ENCODE peak calls at places on chromosomes 6 and 20, in four cellular contexts. One of them, this sample, is unnamed.

GRCh38 chr6:164331026-164331425 is 916.5 kb downstream of the QKI start:
- DNase-seq in tibial nerve: no peak
- DNase-seq in CD4-positive, alpha-beta memory T cell: no peak
- DNase-seq in AG04450: no peak
- DNase-seq in this sample: no peak

GRCh38 chr6:116047173-116047933 is 13.3 kb downstream of the FRK start:
- DNase-seq in tibial nerve: no peak
- DNase-seq in CD4-positive, alpha-beta memory T cell: no peak
- DNase-seq in AG04450: no peak
- DNase-seq in this sample: no peak

GRCh38 chr6:17298257-17298656 is 17.1 kb downstream of the RBM24 start:
- DNase-seq in tibial nerve: no peak
- DNase-seq in CD4-positive, alpha-beta memory T cell: no peak
- DNase-seq in AG04450: no peak
- DNase-seq in this sample: no peak

GRCh38 chr6:12403201-12403826 is 113.2 kb downstream of the EDN1 start:
- DNase-seq in tibial nerve: no peak
- DNase-seq in CD4-positive, alpha-beta memory T cell: no peak
- DNase-seq in AG04450: no peak
- DNase-seq in this sample: no peak

GRCh38 chr6:3748208-3748701 is 3.3 kb downstream of the PXDC1 start:
- DNase-seq in tibial nerve: peak
- DNase-seq in CD4-positive, alpha-beta memory T cell: no peak
- DNase-seq in AG04450: no peak
- DNase-seq in this sample: no peak

GRCh38 chr6:141437685-141438084 is 695.0 kb upstream of the GJE1 start:
- DNase-seq in tibial nerve: no peak
- DNase-seq in CD4-positive, alpha-beta memory T cell: no peak
- DNase-seq in AG04450: no peak
- DNase-seq in this sample: no peak

GRCh38 chr20:16485406-16485805 is 87.8 kb downstream of the KIF16B start:
- DNase-seq in tibial nerve: no peak
- DNase-seq in CD4-positive, alpha-beta memory T cell: no peak
- DNase-seq in AG04450: no peak
- DNase-seq in this sample: no peak

GRCh38 chr20:10649817-10650200 is 24.0 kb downstream of the JAG1 start:
- DNase-seq in tibial nerve: no peak
- DNase-seq in CD4-positive, alpha-beta memory T cell: no peak
- DNase-seq in AG04450: no peak
- DNase-seq in this sample: no peak

DNA sequence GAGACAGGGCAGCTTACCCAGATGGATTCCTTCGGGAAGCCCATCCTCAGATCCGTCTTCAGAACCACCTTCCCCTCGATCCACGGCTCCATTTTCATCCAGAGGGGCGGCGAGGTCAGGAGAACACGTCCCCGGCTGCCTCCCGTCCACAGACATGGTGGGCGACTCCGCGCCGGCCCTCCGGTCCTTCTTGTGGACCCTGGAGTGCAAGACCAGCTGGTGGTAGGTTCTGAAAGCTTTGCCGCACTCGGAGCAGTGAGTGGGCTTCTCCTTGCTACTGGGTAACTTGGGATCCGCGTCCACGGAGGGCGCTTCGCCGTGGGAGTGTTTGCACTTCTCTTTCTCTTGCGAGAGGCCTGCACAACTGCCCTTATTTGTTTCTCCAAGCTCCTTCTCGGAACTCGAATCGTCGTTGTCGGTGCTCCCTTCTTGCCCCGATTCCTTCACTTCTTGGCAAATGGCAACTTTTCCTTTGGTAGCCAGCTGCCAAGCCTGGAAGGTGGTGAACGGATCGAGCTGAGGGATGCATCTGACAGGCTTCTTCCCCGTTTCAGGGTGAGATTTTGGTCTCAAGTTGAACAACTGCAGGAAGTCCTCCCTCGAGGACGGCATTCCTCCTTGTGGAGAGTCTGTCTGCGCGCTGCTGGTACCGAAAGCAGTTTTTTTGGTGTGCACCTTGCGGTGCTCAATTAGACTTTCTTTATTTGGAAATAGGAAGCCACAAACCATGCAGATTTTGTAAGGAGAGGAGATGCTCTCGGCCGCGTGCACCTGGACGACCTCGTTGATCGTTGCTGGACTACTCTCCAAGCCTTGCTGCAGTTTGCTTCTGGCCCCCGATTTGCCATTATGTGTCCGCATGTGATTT is 12.0 kb downstream of the ZNF217 start:
- DNase-seq in tibial nerve: no peak
- DNase-seq in CD4-positive, alpha-beta memory T cell: peak
- DNase-seq in AG04450: no peak
- DNase-seq in this sample: peak
- H3K4me3 ChIP-seq in tibial nerve: no peak
- H3K4me3 ChIP-seq in CD4-positive, alpha-beta memory T cell: peak
- H3K4me3 ChIP-seq in AG04450: no peak
- H3K4me3 ChIP-seq in this sample: peak

GRCh38 chr20:63268671-63269439 is 3.8 kb upstream of the ARFGAP1 start:
- DNase-seq in tibial nerve: no peak
- DNase-seq in CD4-positive, alpha-beta memory T cell: no peak
- DNase-seq in AG04450: no peak
- DNase-seq in this sample: no peak
- H3K4me3 ChIP-seq in tibial nerve: no peak
- H3K4me3 ChIP-seq in CD4-positive, alpha-beta memory T cell: no peak
- H3K4me3 ChIP-seq in AG04450: no peak
- H3K4me3 ChIP-seq in this sample: no peak

GRCh38 chr6:41917528-41917927 is 3.4 kb downstream of the MED20 start:
- DNase-seq in tibial nerve: no peak
- DNase-seq in CD4-positive, alpha-beta memory T cell: no peak
- DNase-seq in AG04450: peak
- DNase-seq in this sample: no peak
- H3K4me3 ChIP-seq in tibial nerve: no peak
- H3K4me3 ChIP-seq in CD4-positive, alpha-beta memory T cell: no peak
- H3K4me3 ChIP-seq in AG04450: no peak
- H3K4me3 ChIP-seq in this sample: no peak

GRCh38 chr6:56541736-56542366 is 100.8 kb downstream of the DST start:
- DNase-seq in tibial nerve: no peak
- DNase-seq in CD4-positive, alpha-beta memory T cell: no peak
- DNase-seq in AG04450: no peak
- DNase-seq in this sample: no peak

GRCh38 chr6:56540950-56541600 is 101.6 kb downstream of the DST start:
- DNase-seq in tibial nerve: no peak
- DNase-seq in CD4-positive, alpha-beta memory T cell: no peak
- DNase-seq in AG04450: no peak
- DNase-seq in this sample: no peak

GRCh38 chr6:56539503-56540105 is 103.1 kb downstream of the DST start:
- DNase-seq in tibial nerve: no peak
- DNase-seq in CD4-positive, alpha-beta memory T cell: no peak
- DNase-seq in AG04450: no peak
- DNase-seq in this sample: no peak

GRCh38 chr6:56538851-56539250 is 103.8 kb downstream of the DST start:
- DNase-seq in tibial nerve: no peak
- DNase-seq in CD4-positive, alpha-beta memory T cell: no peak
- DNase-seq in AG04450: no peak
- DNase-seq in this sample: no peak

GRCh38 chr6:56540232-56540631 is 102.5 kb downstream of the DST start:
- DNase-seq in tibial nerve: no peak
- DNase-seq in CD4-positive, alpha-beta memory T cell: no peak
- DNase-seq in AG04450: no peak
- DNase-seq in this sample: no peak
- H3K4me3 ChIP-seq in tibial nerve: peak
- H3K4me3 ChIP-seq in CD4-positive, alpha-beta memory T cell: no peak
- H3K4me3 ChIP-seq in AG04450: peak
- H3K4me3 ChIP-seq in this sample: peak

GRCh38 chr20:46883847-46884246 is 10.8 kb upstream of the EYA2 start:
- DNase-seq in tibial nerve: no peak
- DNase-seq in CD4-positive, alpha-beta memory T cell: no peak
- DNase-seq in AG04450: no peak
- DNase-seq in this sample: no peak
- H3K4me3 ChIP-seq in tibial nerve: no peak
- H3K4me3 ChIP-seq in CD4-positive, alpha-beta memory T cell: no peak
- H3K4me3 ChIP-seq in AG04450: no peak
- H3K4me3 ChIP-seq in this sample: no peak

GRCh38 chr6:159043986-159044385 is 805 bp downstream of the TAGAP start:
- DNase-seq in tibial nerve: no peak
- DNase-seq in CD4-positive, alpha-beta memory T cell: peak
- DNase-seq in AG04450: no peak
- DNase-seq in this sample: no peak

GRCh38 chr6:159042824-159043181 is 2.0 kb downstream of the TAGAP start:
- DNase-seq in tibial nerve: no peak
- DNase-seq in CD4-positive, alpha-beta memory T cell: no peak
- DNase-seq in AG04450: no peak
- DNase-seq in this sample: no peak

GRCh38 chr6:159041181-159041580 is 3.6 kb downstream of the TAGAP start:
- DNase-seq in tibial nerve: no peak
- DNase-seq in CD4-positive, alpha-beta memory T cell: no peak
- DNase-seq in AG04450: no peak
- DNase-seq in this sample: no peak

GRCh38 chr6:159043236-159043635 is 1.6 kb downstream of the TAGAP start:
- DNase-seq in tibial nerve: no peak
- DNase-seq in CD4-positive, alpha-beta memory T cell: peak
- DNase-seq in AG04450: no peak
- DNase-seq in this sample: no peak

DNA sequence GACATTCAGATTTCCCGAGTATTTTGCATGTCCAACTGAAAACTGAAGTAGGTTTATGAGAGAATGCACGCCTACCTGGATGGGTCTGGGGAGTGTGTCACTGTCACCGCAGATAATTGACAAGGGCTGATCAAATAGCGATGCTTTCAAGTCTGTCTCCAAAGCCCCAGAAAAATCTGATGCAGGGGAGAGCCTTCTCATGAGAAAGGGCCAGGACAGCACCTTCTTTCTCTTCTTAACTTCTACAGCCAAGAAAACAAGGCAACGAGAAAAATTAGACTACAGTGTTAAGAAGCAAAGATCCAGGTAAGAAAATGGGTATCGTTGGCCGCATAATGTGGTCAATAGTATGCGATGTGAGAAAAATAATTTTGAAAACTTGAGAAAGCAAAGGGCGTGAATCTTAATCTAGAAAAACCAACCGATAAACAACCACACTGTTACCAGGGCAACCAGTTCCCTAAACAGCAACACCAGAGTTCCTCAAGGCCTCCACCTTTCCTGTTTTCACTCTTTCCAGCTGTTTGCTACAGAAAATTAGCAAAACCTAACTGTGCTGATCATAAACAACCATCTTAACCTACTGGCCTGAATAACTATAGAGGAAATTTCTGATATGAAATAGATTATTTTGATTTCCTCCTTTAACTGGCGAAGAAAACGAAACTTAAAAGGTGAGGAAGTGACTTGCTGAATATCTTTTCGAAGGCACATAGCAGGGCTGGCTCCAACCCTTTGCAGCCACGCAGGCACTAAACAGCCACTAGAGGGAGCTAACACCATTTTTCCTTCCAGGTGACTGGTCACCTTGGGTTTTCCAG is 2.6 kb downstream of the TAGAP start:
- DNase-seq in tibial nerve: no peak
- DNase-seq in CD4-positive, alpha-beta memory T cell: peak
- DNase-seq in AG04450: peak
- DNase-seq in this sample: peak
- H3K4me3 ChIP-seq in tibial nerve: no peak
- H3K4me3 ChIP-seq in CD4-positive, alpha-beta memory T cell: peak
- H3K4me3 ChIP-seq in AG04450: no peak
- H3K4me3 ChIP-seq in this sample: peak

GRCh38 chr6:100283288-100283687 is 181.4 kb downstream of the SIM1 start:
- DNase-seq in tibial nerve: no peak
- DNase-seq in CD4-positive, alpha-beta memory T cell: no peak
- DNase-seq in AG04450: no peak
- DNase-seq in this sample: no peak

GRCh38 chr6:100276311-100277057 is 188.2 kb downstream of the SIM1 start:
- DNase-seq in tibial nerve: no peak
- DNase-seq in CD4-positive, alpha-beta memory T cell: no peak
- DNase-seq in AG04450: no peak
- DNase-seq in this sample: no peak

GRCh38 chr6:100281471-100281878 is 183.2 kb downstream of the SIM1 start:
- DNase-seq in tibial nerve: no peak
- DNase-seq in CD4-positive, alpha-beta memory T cell: no peak
- DNase-seq in AG04450: no peak
- DNase-seq in this sample: no peak
- H3K4me3 ChIP-seq in tibial nerve: peak
- H3K4me3 ChIP-seq in CD4-positive, alpha-beta memory T cell: no peak
- H3K4me3 ChIP-seq in AG04450: peak
- H3K4me3 ChIP-seq in this sample: no peak

GRCh38 chr20:38893485-38894090 is 32.6 kb upstream of the FAM83D start:
- DNase-seq in tibial nerve: no peak
- DNase-seq in CD4-positive, alpha-beta memory T cell: peak
- DNase-seq in AG04450: no peak
- DNase-seq in this sample: no peak
- H3K4me3 ChIP-seq in tibial nerve: no peak
- H3K4me3 ChIP-seq in CD4-positive, alpha-beta memory T cell: peak
- H3K4me3 ChIP-seq in AG04450: no peak
- H3K4me3 ChIP-seq in this sample: no peak

GRCh38 chr6:56953597-56954388 is 1.1 kb upstream of the BEND6 start:
- DNase-seq in tibial nerve: no peak
- DNase-seq in CD4-positive, alpha-beta memory T cell: no peak
- DNase-seq in AG04450: no peak
- DNase-seq in this sample: no peak
- H3K4me3 ChIP-seq in tibial nerve: peak
- H3K4me3 ChIP-seq in CD4-positive, alpha-beta memory T cell: peak
- H3K4me3 ChIP-seq in AG04450: peak
- H3K4me3 ChIP-seq in this sample: peak